ENCODE peak calls at places on chromosomes 13 and 19, in nine cellular contexts. S, E, D, R, P, N, U, L and W are unnamed samples.

GRCh38 chr19:7200739-7201138 is 93.5 kb downstream of the INSR start:
- DNase-seq in E (no peak), L (no peak), S (no peak), D (no peak), P (no peak), R (no peak), U (no peak), N (no peak), W (no peak)

GRCh38 chr19:33677745-33678426 is 56.1 kb downstream of the CHST8 start:
- DNase-seq in P (no peak), D (peak; percentile 23), S (peak; percentile 1), L (no peak), E (no peak), R (no peak), U (no peak), N (peak; percentile 19), W (peak; percentile 22)

GRCh38 chr13:67827992-67828391 is 597.9 kb upstream of the PCDH9 start:
- DNase-seq in P (peak; percentile 67), U (no peak), R (no peak), L (no peak), S (peak; percentile 2), D (no peak), E (no peak), N (no peak), W (no peak)

GRCh38 chr13:33205804-33206221 is 79.7 kb downstream of the STARD13 start:
- DNase-seq in E (peak; percentile 69), U (peak; percentile 62), N (no peak), P (no peak), L (no peak), R (no peak), S (no peak), D (no peak), W (no peak)

GRCh38 chr13:113009743-113010509 is 40.9 kb downstream of the MCF2L start:
- DNase-seq in E (no peak), N (no peak), S (no peak), D (no peak), U (no peak), P (no peak), R (no peak), L (no peak), W (no peak)

GRCh38 chr13:41581884-41582547 is 124.7 kb downstream of the RGCC start:
- DNase-seq in E (no peak), N (no peak), P (peak; percentile 71), L (no peak), R (no peak), U (no peak), S (no peak), D (no peak), W (no peak)

GRCh38 chr19:37466277-37466797 is 907 bp downstream of the ZNF569 start:
- DNase-seq in R (no peak), S (no peak), E (no peak), L (no peak), U (no peak), N (peak; percentile 25), D (no peak), P (no peak), W (no peak)

GRCh38 chr13:39037880-39038568 is at the start of the genes NHLRC3 and PROSER1:
- DNase-seq in L (peak; percentile 62), U (peak; percentile 88), S (peak; percentile 74), R (peak; percentile 94), N (peak; percentile 92), E (peak; percentile 96), P (peak; percentile 89), D (peak; percentile 88), W (peak; percentile 98)

GRCh38 chr19:54137913-54138776 is 583 bp downstream of the CNOT3 start:
- DNase-seq in S (no peak), L (no peak), D (no peak), U (no peak), N (peak; percentile 27), E (no peak), R (peak; percentile 53), P (no peak), W (peak; percentile 87)

GRCh38 chr19:57302020-57302465 is 18.2 kb upstream of the ZNF543 start:
- DNase-seq in S (peak; percentile 94), L (peak; percentile 76), N (peak; percentile 58), P (peak; percentile 83), R (peak; percentile 98), D (no peak), E (peak; percentile 97), U (peak; percentile 95), W (no peak)

GRCh38 chr13:40136896-40137295 is 481.4 kb downstream of the COG6 start:
- DNase-seq in U (no peak), L (no peak), P (no peak), N (no peak), R (no peak), S (no peak), E (no peak), D (no peak), W (no peak)

GRCh38 chr19:29634731-29635130 is 28.6 kb downstream of the POP4 start:
- DNase-seq in S (no peak), L (no peak), D (no peak), P (no peak), N (no peak), E (no peak), U (no peak), R (no peak), W (no peak)

GRCh38 chr19:48807590-48808308 is 3.1 kb downstream of the BCAT2 start:
- DNase-seq in P (no peak), E (no peak), L (no peak), S (no peak), N (no peak), R (no peak), U (no peak), D (no peak), W (no peak)

DNA sequence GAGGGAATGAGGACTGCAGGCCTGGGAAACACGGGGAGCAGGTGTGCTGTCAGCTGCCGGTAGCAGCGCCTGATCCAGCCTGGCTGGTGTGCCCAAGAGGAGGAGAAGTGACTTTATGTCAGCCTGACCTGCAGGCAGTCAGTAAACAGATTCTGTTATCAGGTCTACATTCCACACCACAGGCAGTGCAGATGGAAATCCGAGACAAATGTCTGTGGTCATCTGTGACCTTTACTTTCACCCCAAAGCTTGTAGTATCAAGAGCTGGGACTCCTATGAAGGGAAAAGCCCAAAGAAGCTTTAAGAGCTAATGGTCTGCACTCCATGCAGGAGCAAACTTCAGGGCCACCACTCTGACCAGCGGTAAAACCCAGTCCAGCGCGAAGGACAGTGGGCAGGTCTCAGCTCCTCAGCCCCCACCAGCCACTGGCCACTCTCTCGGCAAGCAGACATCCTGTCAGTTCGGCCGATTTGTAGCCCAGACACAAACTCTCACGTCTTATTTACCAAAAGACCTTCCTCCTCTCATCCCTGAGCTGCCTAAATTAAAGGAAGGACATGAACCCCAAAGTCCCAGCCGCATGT is 7.7 kb downstream of the EPS15L1 start:
- DNase-seq in D (no peak), P (peak; percentile 56), N (peak; percentile 68), L (peak; percentile 69), R (no peak), U (peak; percentile 64), S (no peak), E (no peak), W (no peak)
- H3K9ac ChIP-seq in D (no peak overlapping the region), P (no peak overlapping the region), N (no peak overlapping the region), L (no peak overlapping the region), R (no peak overlapping the region), U (peak overlapping the region; percentile 22), S (no peak overlapping the region), E (no peak overlapping the region), W (no peak overlapping the region)

GRCh38 chr19:18293642-18294466 is 12.4 kb upstream of the JUND start:
- DNase-seq in L (no peak), N (peak; percentile 42), S (no peak), R (no peak), E (no peak), P (no peak), D (no peak), U (no peak), W (no peak)
- H3K4me3 ChIP-seq in L (no peak overlapping the region), N (no peak overlapping the region), S (no peak overlapping the region), R (peak overlapping the region; percentile 72), E (no peak overlapping the region), P (no peak overlapping the region), D (no peak overlapping the region), U (no peak overlapping the region), W (peak overlapping the region; percentile 82)

DNA sequence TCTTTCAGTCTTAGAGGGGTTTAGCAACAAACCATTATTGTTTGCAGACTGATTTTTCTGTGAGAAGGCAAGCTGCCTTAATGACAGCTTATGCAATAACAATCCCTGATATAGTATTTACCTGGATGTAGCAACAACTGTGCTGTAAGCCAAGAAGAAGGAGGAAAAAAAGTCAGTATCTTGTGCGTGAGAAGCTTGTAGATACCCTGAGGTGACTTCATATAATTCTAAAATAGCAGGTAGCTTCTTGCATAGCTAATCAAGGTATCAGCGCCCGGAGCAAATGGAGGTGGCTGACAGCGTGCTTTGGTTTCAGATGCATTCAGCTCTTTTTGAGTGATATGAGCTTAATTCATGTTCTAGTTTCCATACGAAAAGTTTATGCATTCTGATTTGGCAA is 309.8 kb downstream of the KLF5 start:
- DNase-seq in N (no peak), S (no peak), P (no peak), D (no peak), E (no peak), U (no peak), L (peak; percentile 88), R (no peak), W (no peak)
- H3K4me1 ChIP-seq in N (no peaks in the 10 kb centered on the region), S (peaks cover 27% of the 10 kb centered on the region), P (no peaks in the 10 kb centered on the region), D (no peaks in the 10 kb centered on the region), E (no peaks in the 10 kb centered on the region), U (no peaks in the 10 kb centered on the region), L (no peaks in the 10 kb centered on the region), R (no peaks in the 10 kb centered on the region), W (no peaks in the 10 kb centered on the region)

GRCh38 chr19:35140207-35140897 is 1.7 kb downstream of the FXYD1 start:
- DNase-seq in E (no peak), S (no peak), U (no peak), R (no peak), L (no peak), P (no peak), N (no peak), D (no peak), W (no peak)

GRCh38 chr19:35136977-35137702 is 1.5 kb upstream of the FXYD1 start:
- DNase-seq in E (no peak), R (peak; percentile 9), P (no peak), N (no peak), U (no peak), L (no peak), D (no peak), S (no peak), W (no peak)

GRCh38 chr19:35139618-35139943 is 957 bp downstream of the FXYD1 start:
- DNase-seq in N (no peak), P (no peak), D (no peak), S (no peak), E (no peak), L (no peak), U (no peak), R (no peak), W (no peak)

GRCh38 chr19:35136231-35136630 is 1.4 kb upstream of the LGI4 start:
- DNase-seq in R (no peak), N (no peak), D (no peak), E (no peak), L (no peak), U (no peak), P (no peak), S (no peak), W (no peak)

DNA sequence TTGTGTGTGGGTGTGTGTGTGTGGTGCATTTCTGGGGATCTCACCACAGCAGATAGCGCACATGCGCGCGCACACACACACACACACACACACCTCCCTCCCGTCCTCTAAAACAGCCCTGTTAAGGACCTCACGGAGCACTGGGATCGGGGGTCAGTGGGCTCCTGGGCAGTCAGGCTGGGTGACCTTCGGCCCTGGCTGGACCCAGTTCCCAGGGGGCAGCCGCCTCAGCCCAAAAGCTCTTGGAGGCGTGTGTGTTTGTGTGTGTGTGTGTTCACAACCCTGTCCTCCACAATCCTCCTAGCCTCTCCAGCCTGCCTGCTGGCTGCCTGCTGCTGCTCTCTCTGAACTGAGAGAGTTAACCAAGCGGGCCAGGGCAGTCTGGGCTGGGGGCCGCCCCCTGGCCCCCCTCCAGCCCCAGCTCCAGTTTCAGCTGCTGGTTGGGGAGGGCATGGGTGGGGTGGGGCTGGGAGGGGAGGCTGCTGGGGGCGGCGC is 272 bp upstream of the FXYD1 start:
- DNase-seq in E (peak; percentile 55), N (no peak), R (no peak), L (no peak), U (no peak), S (no peak), D (no peak), P (no peak), W (peak; percentile 88)
- H3K9ac ChIP-seq in E (no peak overlapping the region), N (no peak overlapping the region), R (no peak overlapping the region), L (no peak overlapping the region), U (no peak overlapping the region), S (no peak overlapping the region), D (no peak overlapping the region), P (no peak overlapping the region), W (no peak overlapping the region)